ENCODE peak calls at places on chromosomes 2 and 18, in ten cellular contexts. One of them, this sample, is unnamed.

GRCh38 chr18:46474487-46475366 is 182.3 kb downstream of the LOXHD1 start:
- DNase-seq in activated CD4-positive, alpha-beta T cell treated with anti-CD3 and anti-CD28 coated beads for 4 hours: no peak
- DNase-seq in EL: no peak
- DNase-seq in WTC11: no peak
- DNase-seq in B cell: no peak
- DNase-seq in dorsolateral prefrontal cortex: no peak
- DNase-seq in KBM-7: no peak
- DNase-seq in stimulated activated CD4-positive, alpha-beta T cell treated with anti-CD3 and anti-CD28 coated beads, Interleukin-1b, Interleukin-23, amount 100 ng/mL, for 1 hour: no peak
- DNase-seq in HEK293T: no peak
- DNase-seq in NCI-H146: peak
- DNase-seq in this sample: peak

GRCh38 chr18:29712785-29713184 is 1329.8 kb downstream of the DSC3 start:
- DNase-seq in activated CD4-positive, alpha-beta T cell treated with anti-CD3 and anti-CD28 coated beads for 4 hours: no peak
- DNase-seq in HEK293T: no peak
- DNase-seq in WTC11: no peak
- DNase-seq in B cell: no peak
- DNase-seq in NCI-H146: no peak
- DNase-seq in dorsolateral prefrontal cortex: no peak
- DNase-seq in stimulated activated CD4-positive, alpha-beta T cell treated with anti-CD3 and anti-CD28 coated beads, Interleukin-1b, Interleukin-23, amount 100 ng/mL, for 1 hour: no peak
- DNase-seq in EL: no peak
- DNase-seq in KBM-7: no peak
- DNase-seq in this sample: no peak

GRCh38 chr18:23631746-23632145 is 31.0 kb downstream of the ANKRD29 start:
- DNase-seq in B cell: no peak
- DNase-seq in dorsolateral prefrontal cortex: no peak
- DNase-seq in WTC11: no peak
- DNase-seq in NCI-H146: peak
- DNase-seq in KBM-7: no peak
- DNase-seq in activated CD4-positive, alpha-beta T cell treated with anti-CD3 and anti-CD28 coated beads for 4 hours: no peak
- DNase-seq in HEK293T: no peak
- DNase-seq in stimulated activated CD4-positive, alpha-beta T cell treated with anti-CD3 and anti-CD28 coated beads, Interleukin-1b, Interleukin-23, amount 100 ng/mL, for 1 hour: no peak
- DNase-seq in EL: no peak
- DNase-seq in this sample: no peak

GRCh38 chr18:57784034-57784815 is 18.9 kb downstream of the ATP8B1 start:
- DNase-seq in KBM-7: no peak
- DNase-seq in activated CD4-positive, alpha-beta T cell treated with anti-CD3 and anti-CD28 coated beads for 4 hours: no peak
- DNase-seq in WTC11: no peak
- DNase-seq in EL: peak
- DNase-seq in HEK293T: no peak
- DNase-seq in NCI-H146: no peak
- DNase-seq in stimulated activated CD4-positive, alpha-beta T cell treated with anti-CD3 and anti-CD28 coated beads, Interleukin-1b, Interleukin-23, amount 100 ng/mL, for 1 hour: no peak
- DNase-seq in B cell: no peak
- DNase-seq in dorsolateral prefrontal cortex: no peak
- DNase-seq in this sample: no peak

GRCh38 chr2:11697103-11697871 is 27.3 kb upstream of the NTSR2 start:
- DNase-seq in EL: peak
- DNase-seq in B cell: no peak
- DNase-seq in HEK293T: no peak
- DNase-seq in WTC11: no peak
- DNase-seq in stimulated activated CD4-positive, alpha-beta T cell treated with anti-CD3 and anti-CD28 coated beads, Interleukin-1b, Interleukin-23, amount 100 ng/mL, for 1 hour: no peak
- DNase-seq in KBM-7: peak
- DNase-seq in activated CD4-positive, alpha-beta T cell treated with anti-CD3 and anti-CD28 coated beads for 4 hours: no peak
- DNase-seq in NCI-H146: no peak
- DNase-seq in dorsolateral prefrontal cortex: no peak
- DNase-seq in this sample: no peak

GRCh38 chr2:218311908-218312756 is 19.8 kb upstream of the TMBIM1 start:
- DNase-seq in KBM-7: no peak
- DNase-seq in HEK293T: no peak
- DNase-seq in NCI-H146: no peak
- DNase-seq in B cell: no peak
- DNase-seq in stimulated activated CD4-positive, alpha-beta T cell treated with anti-CD3 and anti-CD28 coated beads, Interleukin-1b, Interleukin-23, amount 100 ng/mL, for 1 hour: no peak
- DNase-seq in EL: no peak
- DNase-seq in WTC11: no peak
- DNase-seq in activated CD4-positive, alpha-beta T cell treated with anti-CD3 and anti-CD28 coated beads for 4 hours: no peak
- DNase-seq in dorsolateral prefrontal cortex: no peak
- DNase-seq in this sample: no peak

GRCh38 chr18:28087173-28087563 is 89.8 kb downstream of the CDH2 start:
- DNase-seq in WTC11: no peak
- DNase-seq in EL: peak
- DNase-seq in KBM-7: no peak
- DNase-seq in HEK293T: no peak
- DNase-seq in dorsolateral prefrontal cortex: no peak
- DNase-seq in NCI-H146: no peak
- DNase-seq in B cell: no peak
- DNase-seq in activated CD4-positive, alpha-beta T cell treated with anti-CD3 and anti-CD28 coated beads for 4 hours: no peak
- DNase-seq in stimulated activated CD4-positive, alpha-beta T cell treated with anti-CD3 and anti-CD28 coated beads, Interleukin-1b, Interleukin-23, amount 100 ng/mL, for 1 hour: no peak
- DNase-seq in this sample: no peak

GRCh38 chr2:50995610-50996009 is 36.3 kb downstream of the NRXN1 start:
- DNase-seq in NCI-H146: no peak
- DNase-seq in HEK293T: no peak
- DNase-seq in dorsolateral prefrontal cortex: no peak
- DNase-seq in EL: peak
- DNase-seq in stimulated activated CD4-positive, alpha-beta T cell treated with anti-CD3 and anti-CD28 coated beads, Interleukin-1b, Interleukin-23, amount 100 ng/mL, for 1 hour: no peak
- DNase-seq in B cell: no peak
- DNase-seq in activated CD4-positive, alpha-beta T cell treated with anti-CD3 and anti-CD28 coated beads for 4 hours: no peak
- DNase-seq in KBM-7: no peak
- DNase-seq in WTC11: no peak
- DNase-seq in this sample: no peak

GRCh38 chr2:203783496-203784203 is 77.2 kb downstream of the CD28 start:
- DNase-seq in HEK293T: no peak
- DNase-seq in NCI-H146: no peak
- DNase-seq in stimulated activated CD4-positive, alpha-beta T cell treated with anti-CD3 and anti-CD28 coated beads, Interleukin-1b, Interleukin-23, amount 100 ng/mL, for 1 hour: no peak
- DNase-seq in activated CD4-positive, alpha-beta T cell treated with anti-CD3 and anti-CD28 coated beads for 4 hours: no peak
- DNase-seq in WTC11: no peak
- DNase-seq in dorsolateral prefrontal cortex: no peak
- DNase-seq in B cell: no peak
- DNase-seq in EL: peak
- DNase-seq in KBM-7: no peak
- DNase-seq in this sample: peak

GRCh38 chr2:187951470-187952218 is 340.0 kb upstream of the GULP1 start:
- DNase-seq in stimulated activated CD4-positive, alpha-beta T cell treated with anti-CD3 and anti-CD28 coated beads, Interleukin-1b, Interleukin-23, amount 100 ng/mL, for 1 hour: no peak
- DNase-seq in EL: no peak
- DNase-seq in activated CD4-positive, alpha-beta T cell treated with anti-CD3 and anti-CD28 coated beads for 4 hours: no peak
- DNase-seq in NCI-H146: no peak
- DNase-seq in B cell: no peak
- DNase-seq in HEK293T: no peak
- DNase-seq in WTC11: no peak
- DNase-seq in KBM-7: no peak
- DNase-seq in dorsolateral prefrontal cortex: no peak
- DNase-seq in this sample: no peak

GRCh38 chr2:80706951-80707350 is 402.4 kb upstream of the LRRTM1 start:
- DNase-seq in NCI-H146: no peak
- DNase-seq in activated CD4-positive, alpha-beta T cell treated with anti-CD3 and anti-CD28 coated beads for 4 hours: no peak
- DNase-seq in dorsolateral prefrontal cortex: no peak
- DNase-seq in stimulated activated CD4-positive, alpha-beta T cell treated with anti-CD3 and anti-CD28 coated beads, Interleukin-1b, Interleukin-23, amount 100 ng/mL, for 1 hour: no peak
- DNase-seq in KBM-7: no peak
- DNase-seq in B cell: no peak
- DNase-seq in WTC11: no peak
- DNase-seq in HEK293T: no peak
- DNase-seq in EL: no peak
- DNase-seq in this sample: no peak

GRCh38 chr2:221747289-221747972 is 175.3 kb upstream of the EPHA4 start:
- DNase-seq in B cell: no peak
- DNase-seq in stimulated activated CD4-positive, alpha-beta T cell treated with anti-CD3 and anti-CD28 coated beads, Interleukin-1b, Interleukin-23, amount 100 ng/mL, for 1 hour: no peak
- DNase-seq in dorsolateral prefrontal cortex: no peak
- DNase-seq in HEK293T: no peak
- DNase-seq in KBM-7: no peak
- DNase-seq in NCI-H146: no peak
- DNase-seq in activated CD4-positive, alpha-beta T cell treated with anti-CD3 and anti-CD28 coated beads for 4 hours: no peak
- DNase-seq in EL: no peak
- DNase-seq in WTC11: no peak
- DNase-seq in this sample: no peak

GRCh38 chr18:58862851-58863538 is 1.7 kb upstream of the ZNF532 start:
- DNase-seq in HEK293T: peak
- DNase-seq in stimulated activated CD4-positive, alpha-beta T cell treated with anti-CD3 and anti-CD28 coated beads, Interleukin-1b, Interleukin-23, amount 100 ng/mL, for 1 hour: no peak
- DNase-seq in NCI-H146: peak
- DNase-seq in KBM-7: no peak
- DNase-seq in dorsolateral prefrontal cortex: no peak
- DNase-seq in activated CD4-positive, alpha-beta T cell treated with anti-CD3 and anti-CD28 coated beads for 4 hours: no peak
- DNase-seq in EL: peak
- DNase-seq in B cell: peak
- DNase-seq in WTC11: no peak
- DNase-seq in this sample: peak

GRCh38 chr2:238459081-238459629 is 32.4 kb downstream of the ASB1 start:
- DNase-seq in WTC11: no peak
- DNase-seq in activated CD4-positive, alpha-beta T cell treated with anti-CD3 and anti-CD28 coated beads for 4 hours: no peak
- DNase-seq in KBM-7: no peak
- DNase-seq in NCI-H146: no peak
- DNase-seq in HEK293T: no peak
- DNase-seq in stimulated activated CD4-positive, alpha-beta T cell treated with anti-CD3 and anti-CD28 coated beads, Interleukin-1b, Interleukin-23, amount 100 ng/mL, for 1 hour: no peak
- DNase-seq in B cell: no peak
- DNase-seq in dorsolateral prefrontal cortex: no peak
- DNase-seq in EL: no peak
- DNase-seq in this sample: no peak

GRCh38 chr18:9011431-9011830 is 91.1 kb upstream of the NDUFV2 start:
- DNase-seq in WTC11: no peak
- DNase-seq in EL: no peak
- DNase-seq in activated CD4-positive, alpha-beta T cell treated with anti-CD3 and anti-CD28 coated beads for 4 hours: no peak
- DNase-seq in KBM-7: no peak
- DNase-seq in stimulated activated CD4-positive, alpha-beta T cell treated with anti-CD3 and anti-CD28 coated beads, Interleukin-1b, Interleukin-23, amount 100 ng/mL, for 1 hour: no peak
- DNase-seq in NCI-H146: no peak
- DNase-seq in dorsolateral prefrontal cortex: no peak
- DNase-seq in B cell: no peak
- DNase-seq in HEK293T: no peak
- DNase-seq in this sample: no peak